ENCODE peak calls at places on chromosome 5, in seven cellular contexts. One of them, this sample, is unnamed. For H3K9me3, the result is how much of the 10 kb centered on the place peaks cover.

GRCh38 chr5:42745426-42745825 is 11.2 kb upstream of the CCDC152 start:
- DNase-seq in gastrocnemius medialis: no peak
- DNase-seq in lower lobe of right lung: no peak
- DNase-seq in CD4-positive, alpha-beta memory T cell: no peak
- DNase-seq in tibial nerve: no peak
- DNase-seq in uterus: no peak
- DNase-seq in CD8-positive, alpha-beta memory T cell: no peak
- DNase-seq in this sample: no peak

GRCh38 chr5:73305386-73305785 is 132.4 kb downstream of the TMEM174 start:
- DNase-seq in gastrocnemius medialis: no peak
- DNase-seq in lower lobe of right lung: no peak
- DNase-seq in CD4-positive, alpha-beta memory T cell: no peak
- DNase-seq in tibial nerve: no peak
- DNase-seq in uterus: no peak
- DNase-seq in CD8-positive, alpha-beta memory T cell: no peak
- DNase-seq in this sample: no peak

GRCh38 chr5:160467555-160468418 is 46.1 kb downstream of the PTTG1 start:
- DNase-seq in gastrocnemius medialis: peak
- DNase-seq in lower lobe of right lung: peak
- DNase-seq in CD4-positive, alpha-beta memory T cell: peak
- DNase-seq in tibial nerve: peak
- DNase-seq in uterus: peak
- DNase-seq in CD8-positive, alpha-beta memory T cell: peak
- DNase-seq in this sample: no peak

GRCh38 chr5:104084896-104085295 is 522.3 kb upstream of the NUDT12 start:
- DNase-seq in gastrocnemius medialis: no peak
- DNase-seq in lower lobe of right lung: no peak
- DNase-seq in CD4-positive, alpha-beta memory T cell: no peak
- DNase-seq in tibial nerve: no peak
- DNase-seq in uterus: no peak
- DNase-seq in CD8-positive, alpha-beta memory T cell: no peak
- DNase-seq in this sample: no peak

GRCh38 chr5:58378613-58379385 is 81.1 kb downstream of the PLK2 start:
- DNase-seq in gastrocnemius medialis: no peak
- DNase-seq in lower lobe of right lung: no peak
- DNase-seq in CD4-positive, alpha-beta memory T cell: no peak
- DNase-seq in tibial nerve: no peak
- DNase-seq in uterus: no peak
- DNase-seq in CD8-positive, alpha-beta memory T cell: no peak
- DNase-seq in this sample: no peak

GRCh38 chr5:143887302-143887638 is 75.3 kb downstream of the HMHB1 start:
- DNase-seq in gastrocnemius medialis: no peak
- DNase-seq in lower lobe of right lung: peak
- DNase-seq in CD4-positive, alpha-beta memory T cell: no peak
- DNase-seq in tibial nerve: no peak
- DNase-seq in uterus: no peak
- DNase-seq in CD8-positive, alpha-beta memory T cell: no peak
- DNase-seq in this sample: no peak

GRCh38 chr5:142491679-142492078 is 166.9 kb upstream of the SPRY4 start:
- DNase-seq in gastrocnemius medialis: no peak
- DNase-seq in lower lobe of right lung: no peak
- DNase-seq in CD4-positive, alpha-beta memory T cell: no peak
- DNase-seq in tibial nerve: no peak
- DNase-seq in uterus: no peak
- DNase-seq in CD8-positive, alpha-beta memory T cell: no peak
- DNase-seq in this sample: no peak

GRCh38 chr5:116669261-116670049 is 94.8 kb upstream of the SEMA6A start:
- DNase-seq in gastrocnemius medialis: no peak
- DNase-seq in lower lobe of right lung: no peak
- DNase-seq in CD4-positive, alpha-beta memory T cell: no peak
- DNase-seq in tibial nerve: no peak
- DNase-seq in uterus: no peak
- DNase-seq in CD8-positive, alpha-beta memory T cell: no peak
- DNase-seq in this sample: no peak

GRCh38 chr5:74056789-74057164 is 430.8 kb downstream of the ARHGEF28 start:
- DNase-seq in gastrocnemius medialis: no peak
- DNase-seq in lower lobe of right lung: no peak
- DNase-seq in CD4-positive, alpha-beta memory T cell: no peak
- DNase-seq in tibial nerve: no peak
- DNase-seq in uterus: no peak
- DNase-seq in CD8-positive, alpha-beta memory T cell: no peak
- DNase-seq in this sample: peak

GRCh38 chr5:180932660-180933059 is 33.7 kb downstream of the BTNL8 start:
- DNase-seq in gastrocnemius medialis: no peak
- DNase-seq in lower lobe of right lung: no peak
- DNase-seq in CD4-positive, alpha-beta memory T cell: no peak
- DNase-seq in tibial nerve: no peak
- DNase-seq in uterus: no peak
- DNase-seq in CD8-positive, alpha-beta memory T cell: no peak
- DNase-seq in this sample: no peak

GRCh38 chr5:959581-960531 is 48.7 kb upstream of the NKD2 start:
- DNase-seq in gastrocnemius medialis: no peak
- DNase-seq in lower lobe of right lung: no peak
- DNase-seq in CD4-positive, alpha-beta memory T cell: no peak
- DNase-seq in tibial nerve: no peak
- DNase-seq in uterus: no peak
- DNase-seq in CD8-positive, alpha-beta memory T cell: no peak
- DNase-seq in this sample: no peak

DNA sequence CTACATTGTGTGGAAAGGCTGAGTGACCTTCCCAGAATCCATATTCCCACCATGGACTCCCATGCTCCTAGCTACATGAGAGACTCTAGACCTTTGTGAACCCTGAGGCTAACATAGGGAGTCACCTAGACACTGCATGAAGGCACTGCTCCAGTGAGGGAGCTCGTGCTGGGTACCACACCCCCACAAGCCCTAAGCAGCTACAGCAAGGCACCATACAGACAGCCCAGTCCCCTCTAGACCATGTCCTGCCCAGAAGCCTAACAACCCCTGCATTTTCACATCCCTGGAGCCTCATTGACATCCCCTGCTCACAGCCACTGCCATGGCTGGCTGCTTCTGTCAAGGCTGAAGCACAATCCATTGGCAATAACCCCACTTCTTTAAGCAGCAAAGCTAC is 176.5 kb upstream of the CTNND2 start:
- DNase-seq in gastrocnemius medialis: no peak
- DNase-seq in lower lobe of right lung: no peak
- DNase-seq in CD4-positive, alpha-beta memory T cell: no peak
- DNase-seq in tibial nerve: no peak
- DNase-seq in uterus: no peak
- DNase-seq in CD8-positive, alpha-beta memory T cell: no peak
- DNase-seq in this sample: no peak
- H3K9me3 ChIP-seq in gastrocnemius medialis: under half
- H3K9me3 ChIP-seq in lower lobe of right lung: under half
- H3K9me3 ChIP-seq in CD4-positive, alpha-beta memory T cell: under half
- H3K9me3 ChIP-seq in tibial nerve: under half
- H3K9me3 ChIP-seq in uterus: under half
- H3K9me3 ChIP-seq in CD8-positive, alpha-beta memory T cell: under half
- H3K9me3 ChIP-seq in this sample: under half

GRCh38 chr5:175448276-175448675 is 4.3 kb upstream of the DRD1 start:
- DNase-seq in gastrocnemius medialis: no peak
- DNase-seq in lower lobe of right lung: no peak
- DNase-seq in CD4-positive, alpha-beta memory T cell: no peak
- DNase-seq in tibial nerve: no peak
- DNase-seq in uterus: no peak
- DNase-seq in CD8-positive, alpha-beta memory T cell: no peak
- DNase-seq in this sample: no peak

GRCh38 chr5:175444905-175445456 is 999 bp upstream of the DRD1 start:
- DNase-seq in gastrocnemius medialis: no peak
- DNase-seq in lower lobe of right lung: no peak
- DNase-seq in CD4-positive, alpha-beta memory T cell: no peak
- DNase-seq in tibial nerve: no peak
- DNase-seq in uterus: no peak
- DNase-seq in CD8-positive, alpha-beta memory T cell: no peak
- DNase-seq in this sample: no peak

GRCh38 chr5:175447571-175447970 is 3.6 kb upstream of the DRD1 start:
- DNase-seq in gastrocnemius medialis: no peak
- DNase-seq in lower lobe of right lung: no peak
- DNase-seq in CD4-positive, alpha-beta memory T cell: no peak
- DNase-seq in tibial nerve: no peak
- DNase-seq in uterus: no peak
- DNase-seq in CD8-positive, alpha-beta memory T cell: no peak
- DNase-seq in this sample: no peak

GRCh38 chr5:175443514-175444059 is 395 bp downstream of the DRD1 start:
- DNase-seq in gastrocnemius medialis: no peak
- DNase-seq in lower lobe of right lung: no peak
- DNase-seq in CD4-positive, alpha-beta memory T cell: no peak
- DNase-seq in tibial nerve: no peak
- DNase-seq in uterus: no peak
- DNase-seq in CD8-positive, alpha-beta memory T cell: no peak
- DNase-seq in this sample: no peak

GRCh38 chr5:175444060-175444904 is at the start of gene DRD1:
- DNase-seq in gastrocnemius medialis: no peak
- DNase-seq in lower lobe of right lung: peak
- DNase-seq in CD4-positive, alpha-beta memory T cell: no peak
- DNase-seq in tibial nerve: no peak
- DNase-seq in uterus: no peak
- DNase-seq in CD8-positive, alpha-beta memory T cell: peak
- DNase-seq in this sample: peak
- H3K4me3 ChIP-seq in gastrocnemius medialis: peak
- H3K4me3 ChIP-seq in lower lobe of right lung: peak
- H3K4me3 ChIP-seq in CD4-positive, alpha-beta memory T cell: peak
- H3K4me3 ChIP-seq in tibial nerve: peak
- H3K4me3 ChIP-seq in uterus: no peak
- H3K4me3 ChIP-seq in CD8-positive, alpha-beta memory T cell: no peak
- H3K4me3 ChIP-seq in this sample: no peak

GRCh38 chr5:2135833-2136232 is 253.1 kb upstream of the IRX4 start:
- DNase-seq in gastrocnemius medialis: no peak
- DNase-seq in lower lobe of right lung: no peak
- DNase-seq in CD4-positive, alpha-beta memory T cell: no peak
- DNase-seq in tibial nerve: no peak
- DNase-seq in uterus: no peak
- DNase-seq in CD8-positive, alpha-beta memory T cell: no peak
- DNase-seq in this sample: no peak
- H3K9me3 ChIP-seq in gastrocnemius medialis: under half
- H3K9me3 ChIP-seq in lower lobe of right lung: under half
- H3K9me3 ChIP-seq in CD4-positive, alpha-beta memory T cell: under half
- H3K9me3 ChIP-seq in tibial nerve: under half
- H3K9me3 ChIP-seq in uterus: under half
- H3K9me3 ChIP-seq in CD8-positive, alpha-beta memory T cell: under half
- H3K9me3 ChIP-seq in this sample: under half

GRCh38 chr5:135387629-135387960 is 11.4 kb downstream of the MACROH2A1 start:
- DNase-seq in gastrocnemius medialis: no peak
- DNase-seq in lower lobe of right lung: no peak
- DNase-seq in CD4-positive, alpha-beta memory T cell: no peak
- DNase-seq in tibial nerve: no peak
- DNase-seq in uterus: no peak
- DNase-seq in CD8-positive, alpha-beta memory T cell: no peak
- DNase-seq in this sample: no peak

GRCh38 chr5:135386886-135387628 is 12.0 kb downstream of the MACROH2A1 start:
- DNase-seq in gastrocnemius medialis: peak
- DNase-seq in lower lobe of right lung: peak
- DNase-seq in CD4-positive, alpha-beta memory T cell: no peak
- DNase-seq in tibial nerve: peak
- DNase-seq in uterus: no peak
- DNase-seq in CD8-positive, alpha-beta memory T cell: no peak
- DNase-seq in this sample: no peak

GRCh38 chr5:135385576-135385975 is 13.5 kb downstream of the MACROH2A1 start:
- DNase-seq in gastrocnemius medialis: no peak
- DNase-seq in lower lobe of right lung: no peak
- DNase-seq in CD4-positive, alpha-beta memory T cell: no peak
- DNase-seq in tibial nerve: no peak
- DNase-seq in uterus: no peak
- DNase-seq in CD8-positive, alpha-beta memory T cell: no peak
- DNase-seq in this sample: no peak

GRCh38 chr5:135384898-135385297 is 14.1 kb downstream of the MACROH2A1 start:
- DNase-seq in gastrocnemius medialis: no peak
- DNase-seq in lower lobe of right lung: no peak
- DNase-seq in CD4-positive, alpha-beta memory T cell: no peak
- DNase-seq in tibial nerve: no peak
- DNase-seq in uterus: no peak
- DNase-seq in CD8-positive, alpha-beta memory T cell: no peak
- DNase-seq in this sample: no peak

DNA sequence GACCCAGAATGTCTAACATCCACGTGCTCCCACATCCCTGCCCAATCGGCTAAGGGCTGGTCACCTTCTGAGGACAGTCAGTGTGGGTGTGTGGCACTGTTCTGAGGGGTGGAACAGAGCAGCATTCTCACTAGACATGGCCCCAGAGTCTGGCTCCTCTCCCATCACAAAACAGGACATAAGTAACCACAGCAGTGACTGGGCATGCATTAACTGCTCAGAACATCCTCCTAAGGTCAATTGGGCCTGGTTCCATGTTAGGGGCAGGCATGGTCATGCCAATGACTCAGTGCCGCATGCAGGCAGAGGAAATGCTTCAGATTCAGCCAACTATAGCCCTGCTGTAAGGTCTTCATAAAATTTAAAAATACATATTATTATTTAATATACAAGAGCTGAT is 12.9 kb downstream of the MACROH2A1 start:
- DNase-seq in gastrocnemius medialis: no peak
- DNase-seq in lower lobe of right lung: no peak
- DNase-seq in CD4-positive, alpha-beta memory T cell: no peak
- DNase-seq in tibial nerve: no peak
- DNase-seq in uterus: no peak
- DNase-seq in CD8-positive, alpha-beta memory T cell: no peak
- DNase-seq in this sample: no peak
- H3K4me3 ChIP-seq in gastrocnemius medialis: no peak
- H3K4me3 ChIP-seq in lower lobe of right lung: no peak
- H3K4me3 ChIP-seq in CD4-positive, alpha-beta memory T cell: no peak
- H3K4me3 ChIP-seq in tibial nerve: no peak
- H3K4me3 ChIP-seq in uterus: no peak
- H3K4me3 ChIP-seq in CD8-positive, alpha-beta memory T cell: no peak
- H3K4me3 ChIP-seq in this sample: no peak

GRCh38 chr5:155193483-155194107 is 180.0 kb downstream of the KIF4B start:
- DNase-seq in gastrocnemius medialis: no peak
- DNase-seq in lower lobe of right lung: no peak
- DNase-seq in CD4-positive, alpha-beta memory T cell: no peak
- DNase-seq in tibial nerve: no peak
- DNase-seq in uterus: no peak
- DNase-seq in CD8-positive, alpha-beta memory T cell: no peak
- DNase-seq in this sample: no peak

GRCh38 chr5:155189981-155190380 is 176.4 kb downstream of the KIF4B start:
- DNase-seq in gastrocnemius medialis: no peak
- DNase-seq in lower lobe of right lung: no peak
- DNase-seq in CD4-positive, alpha-beta memory T cell: no peak
- DNase-seq in tibial nerve: no peak
- DNase-seq in uterus: no peak
- DNase-seq in CD8-positive, alpha-beta memory T cell: no peak
- DNase-seq in this sample: no peak

GRCh38 chr5:155189476-155189875 is 175.9 kb downstream of the KIF4B start:
- DNase-seq in gastrocnemius medialis: no peak
- DNase-seq in lower lobe of right lung: no peak
- DNase-seq in CD4-positive, alpha-beta memory T cell: no peak
- DNase-seq in tibial nerve: no peak
- DNase-seq in uterus: no peak
- DNase-seq in CD8-positive, alpha-beta memory T cell: no peak
- DNase-seq in this sample: no peak

DNA sequence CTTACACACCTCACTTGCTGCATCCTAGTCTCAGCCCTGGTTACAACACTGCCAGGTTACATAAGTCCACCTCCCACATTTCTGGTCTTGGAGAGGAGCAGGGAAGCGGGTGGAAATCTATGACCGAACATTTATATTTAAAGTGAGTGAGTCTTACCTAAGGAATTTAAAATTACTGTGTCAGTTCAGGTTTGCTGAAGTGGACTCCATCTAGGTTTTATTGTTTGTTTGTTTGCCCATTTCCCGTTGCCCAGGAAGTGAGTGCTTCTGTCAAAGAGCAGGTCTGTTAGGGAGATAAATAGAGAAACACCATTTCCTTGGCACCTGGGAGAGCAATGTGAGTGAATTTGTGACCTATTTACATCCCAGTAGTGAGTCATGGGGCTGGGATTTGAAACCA is 179.5 kb downstream of the KIF4B start:
- DNase-seq in gastrocnemius medialis: no peak
- DNase-seq in lower lobe of right lung: no peak
- DNase-seq in CD4-positive, alpha-beta memory T cell: no peak
- DNase-seq in tibial nerve: no peak
- DNase-seq in uterus: no peak
- DNase-seq in CD8-positive, alpha-beta memory T cell: no peak
- DNase-seq in this sample: no peak
- H3K9me3 ChIP-seq in gastrocnemius medialis: under half
- H3K9me3 ChIP-seq in lower lobe of right lung: under half
- H3K9me3 ChIP-seq in CD4-positive, alpha-beta memory T cell: under half
- H3K9me3 ChIP-seq in tibial nerve: under half
- H3K9me3 ChIP-seq in uterus: under half
- H3K9me3 ChIP-seq in CD8-positive, alpha-beta memory T cell: under half
- H3K9me3 ChIP-seq in this sample: under half

This sample was measured in WERI-Rb-1.